ENCODE peak calls at places on chromosomes 16 and 17, in nine cellular contexts. E, C, A, R, P, O, G, F and L are unnamed samples.

GRCh38 chr17:51224615-51225262 is 35.1 kb downstream of the MBTD1 start:
- DNase-seq in E (no peak), C (no peak), A (no peak), R (no peak), P (no peak), O (no peak), G (no peak), F (no peak), L (no peak)

GRCh38 chr17:68972119-68972704 is 17.0 kb upstream of the ABCA8 start:
- DNase-seq in E (peak), C (peak), A (no peak), R (peak), P (no peak), O (peak), G (peak), F (no peak), L (peak)

GRCh38 chr17:34364741-34365140 is 1.7 kb upstream of the CCL1 start:
- DNase-seq in E (no peak), C (no peak), A (no peak), R (no peak), P (no peak), O (no peak), G (no peak), F (no peak), L (no peak)

GRCh38 chr17:33218657-33219298 is 74.3 kb downstream of the ASIC2 start:
- DNase-seq in E (peak), C (no peak), A (no peak), R (no peak), P (no peak), O (no peak), G (peak), F (no peak), L (peak)

GRCh38 chr16:88296437-88297177 is 86.2 kb upstream of the ZNF469 start:
- DNase-seq in E (no peak), C (no peak), A (no peak), R (no peak), P (no peak), O (no peak), G (no peak), F (no peak), L (no peak)

GRCh38 chr16:87945351-87946042 is 5.7 kb upstream of the BANP start:
- DNase-seq in E (peak), C (peak), A (peak), R (peak), P (no peak), O (peak), G (peak), F (peak), L (peak)

GRCh38 chr16:3459401-3460090 is 16.1 kb downstream of the NAA60 start:
- DNase-seq in E (no peak), C (peak), A (no peak), R (peak), P (no peak), O (no peak), G (peak), F (peak), L (peak)

GRCh38 chr16:14194706-14195105 is 123.6 kb downstream of the MRTFB start:
- DNase-seq in E (no peak), C (no peak), A (no peak), R (no peak), P (no peak), O (no peak), G (no peak), F (no peak), L (no peak)

GRCh38 chr16:69396187-69397061 is 10.6 kb upstream of the TERF2 start:
- DNase-seq in E (peak), C (peak), A (peak), R (peak), P (peak), O (peak), G (peak), F (peak), L (peak)

GRCh38 chr16:65214196-65214595 is 92.3 kb upstream of the CDH11 start:
- DNase-seq in E (peak), C (no peak), A (no peak), R (no peak), P (no peak), O (peak), G (no peak), F (no peak), L (peak)

GRCh38 chr16:16019488-16019887 is 70.1 kb downstream of the ABCC1 start:
- DNase-seq in E (peak), C (no peak), A (no peak), R (no peak), P (no peak), O (peak), G (peak), F (peak), L (peak)

GRCh38 chr17:39605492-39606433 is 2.0 kb downstream of the NEUROD2 start:
- DNase-seq in E (no peak), C (peak), A (no peak), R (no peak), P (no peak), O (peak), G (peak), F (no peak), L (no peak)

GRCh38 chr17:17150450-17150804 is 55.7 kb downstream of the PLD6 start:
- DNase-seq in E (no peak), C (no peak), A (no peak), R (no peak), P (no peak), O (no peak), G (no peak), F (no peak), L (no peak)

GRCh38 chr17:42891539-42892152 is 9.0 kb upstream of the G6PC1 start:
- DNase-seq in E (no peak), C (peak), A (peak), R (peak), P (peak), O (no peak), G (no peak), F (no peak), L (peak)

GRCh38 chr16:578870-579405 is 9.2 kb downstream of the PIGQ start:
- DNase-seq in E (peak), C (peak), A (peak), R (peak), P (no peak), O (peak), G (peak), F (peak), L (peak)

GRCh38 chr16:31073823-31074072 is 292 bp downstream of the ZNF668 start:
- DNase-seq in E (no peak), C (no peak), A (no peak), R (no peak), P (no peak), O (peak), G (no peak), F (no peak), L (no peak)

GRCh38 chr16:15672514-15673167 is 22.6 kb downstream of the NDE1 start:
- DNase-seq in E (peak), C (no peak), A (peak), R (peak), P (peak), O (peak), G (peak), F (peak), L (peak)

GRCh38 chr16:84181144-84181915 is 5.5 kb downstream of the TAF1C start:
- DNase-seq in E (no peak), C (no peak), A (no peak), R (no peak), P (no peak), O (no peak), G (no peak), F (no peak), L (no peak)

GRCh38 chr16:89410794-89411309 is 79.5 kb downstream of the ANKRD11 start:
- DNase-seq in E (peak), C (no peak), A (peak), R (no peak), P (peak), O (peak), G (peak), F (peak), L (peak)

GRCh38 chr17:73624496-73624988 is 19.7 kb downstream of the SDK2 start:
- DNase-seq in E (no peak), C (no peak), A (no peak), R (no peak), P (no peak), O (peak), G (no peak), F (no peak), L (no peak)

GRCh38 chr17:14622622-14623101 is 321.8 kb downstream of the HS3ST3B1 start:
- DNase-seq in E (peak), C (no peak), A (no peak), R (no peak), P (no peak), O (peak), G (no peak), F (no peak), L (no peak)

GRCh38 chr17:16287563-16288027 is 65.7 kb downstream of the CENPV start:
- DNase-seq in E (peak), C (no peak), A (no peak), R (no peak), P (peak), O (peak), G (peak), F (peak), L (peak)

GRCh38 chr17:48578616-48579560 is 738 bp upstream of the HOXB4 start:
- DNase-seq in E (no peak), C (no peak), A (no peak), R (no peak), P (no peak), O (no peak), G (peak), F (no peak), L (no peak)

GRCh38 chr16:84786605-84787302 is 33.0 kb upstream of the CRISPLD2 start:
- DNase-seq in E (no peak), C (no peak), A (no peak), R (no peak), P (no peak), O (no peak), G (no peak), F (no peak), L (no peak)

GRCh38 chr16:89765292-89765810 is 44.0 kb downstream of the ZNF276 start:
- DNase-seq in E (no peak), C (no peak), A (no peak), R (no peak), P (no peak), O (no peak), G (no peak), F (no peak), L (no peak)

GRCh38 chr17:5078106-5079028 is at the start of gene ZFP3:
- DNase-seq in E (peak), C (peak), A (peak), R (peak), P (peak), O (peak), G (peak), F (peak), L (peak)

GRCh38 chr17:63772801-63773271 is 561 bp downstream of the CCDC47 start:
- DNase-seq in E (peak), C (peak), A (no peak), R (no peak), P (no peak), O (peak), G (peak), F (no peak), L (no peak)

GRCh38 chr16:89048087-89048729 is 45.4 kb upstream of the ACSF3 start:
- DNase-seq in E (no peak), C (peak), A (no peak), R (no peak), P (no peak), O (no peak), G (no peak), F (no peak), L (no peak)

GRCh38 chr16:22369221-22369811 is 5.1 kb downstream of the CDR2 start:
- DNase-seq in E (peak), C (no peak), A (peak), R (no peak), P (peak), O (peak), G (peak), F (no peak), L (no peak)

GRCh38 chr16:85612191-85612800 is 826 bp upstream of the GSE1 start:
- DNase-seq in E (peak), C (peak), A (peak), R (peak), P (peak), O (peak), G (peak), F (peak), L (peak)

GRCh38 chr17:46874906-46875305 is 23.5 kb downstream of the WNT9B start:
- DNase-seq in E (no peak), C (no peak), A (no peak), R (no peak), P (no peak), O (no peak), G (no peak), F (no peak), L (no peak)

GRCh38 chr17:74749262-74750038 is 1.0 kb downstream of the NHERF1 start:
- DNase-seq in E (peak), C (peak), A (no peak), R (peak), P (no peak), O (no peak), G (no peak), F (peak), L (no peak)

GRCh38 chr16:4081577-4082021 is 34.6 kb downstream of the ADCY9 start:
- DNase-seq in E (no peak), C (peak), A (no peak), R (no peak), P (no peak), O (no peak), G (peak), F (peak), L (peak)

GRCh38 chr16:46929378-46930332 is 43.8 kb downstream of the DNAJA2 start:
- DNase-seq in E (peak), C (peak), A (peak), R (peak), P (peak), O (peak), G (peak), F (peak), L (peak)

GRCh38 chr16:65909310-65910050 is 457.0 kb upstream of the CDH5 start:
- DNase-seq in E (no peak), C (no peak), A (no peak), R (no peak), P (no peak), O (peak), G (peak), F (no peak), L (no peak)

GRCh38 chr16:9184354-9184690 is 92.9 kb downstream of the HAPSTR1 start:
- DNase-seq in E (no peak), C (no peak), A (no peak), R (no peak), P (no peak), O (no peak), G (no peak), F (no peak), L (no peak)

GRCh38 chr16:70592106-70592571 is 54.2 kb upstream of the IL34 start:
- DNase-seq in E (no peak), C (no peak), A (peak), R (no peak), P (no peak), O (no peak), G (peak), F (peak), L (no peak)

GRCh38 chr16:51762081-51762995 is 611.3 kb upstream of the SALL1 start:
- DNase-seq in E (peak), C (peak), A (peak), R (peak), P (peak), O (peak), G (peak), F (peak), L (peak)

DNA sequence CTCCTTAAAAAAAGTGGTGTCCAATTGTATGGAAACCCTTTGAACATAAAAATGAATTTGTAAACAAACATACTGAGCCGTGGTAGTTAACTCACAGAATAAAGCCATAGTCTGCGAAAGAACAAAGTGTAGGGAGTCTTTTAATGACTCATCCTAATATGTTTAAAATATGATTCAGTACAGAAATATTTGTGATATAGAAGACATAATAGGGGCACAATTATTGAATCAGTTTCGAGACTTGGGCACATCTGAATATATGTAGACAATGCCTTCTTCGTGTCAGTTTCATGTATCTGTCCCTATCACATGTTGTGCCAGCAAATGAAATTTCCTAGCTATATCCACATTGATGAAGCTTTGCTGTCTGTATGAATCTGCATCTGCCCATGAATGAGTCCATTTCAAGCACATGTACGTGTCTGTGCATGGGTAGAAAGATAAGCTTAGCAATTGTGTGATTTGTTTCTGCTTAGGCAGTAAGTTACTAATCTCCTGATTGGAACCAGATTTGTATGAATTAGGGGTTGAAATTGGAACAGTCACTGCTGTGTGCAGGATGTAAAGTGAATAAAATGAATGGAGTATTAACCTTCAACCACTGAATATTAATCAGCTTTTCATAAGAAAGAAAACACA is 112.5 kb upstream of the SOX9 start:
- DNase-seq in E (no peak), C (no peak), A (no peak), R (no peak), P (no peak), O (peak), G (peak), F (no peak), L (peak)
- H3K4me3 ChIP-seq in E (no peak), C (no peak), A (no peak), R (no peak), P (no peak), O (no peak), G (no peak), F (no peak), L (no peak)

GRCh38 chr17:28715217-28715616 is 2.5 kb downstream of the RAB34 start:
- DNase-seq in E (no peak), C (no peak), A (no peak), R (no peak), P (no peak), O (no peak), G (no peak), F (no peak), L (no peak)

GRCh38 chr17:28711723-28712036 is at the start of gene PROCA1:
- DNase-seq in E (no peak), C (no peak), A (no peak), R (no peak), P (no peak), O (no peak), G (no peak), F (no peak), L (no peak)

GRCh38 chr17:28712705-28713415 is 1.2 kb upstream of the PROCA1 start:
- DNase-seq in E (no peak), C (no peak), A (no peak), R (no peak), P (no peak), O (no peak), G (no peak), F (no peak), L (no peak)

GRCh38 chr17:28712037-28712704 is 483 bp upstream of the PROCA1 start:
- DNase-seq in E (no peak), C (peak), A (peak), R (peak), P (no peak), O (no peak), G (no peak), F (no peak), L (no peak)

GRCh38 chr17:28714281-28714680 is 2.6 kb upstream of the PROCA1 start:
- DNase-seq in E (no peak), C (no peak), A (no peak), R (no peak), P (no peak), O (no peak), G (no peak), F (no peak), L (no peak)
- TF ChIP-seq CTCF in E (no peak), C (no peak), A (no peak), R (no peak), P (no peak), O (no peak), G (no peak), F (no peak), L (no peak)

GRCh38 chr17:57937492-57937891 is 17.7 kb downstream of the CUEDC1 start:
- DNase-seq in E (no peak), C (no peak), A (no peak), R (no peak), P (no peak), O (no peak), G (no peak), F (no peak), L (no peak)

GRCh38 chr17:57939797-57940196 is 15.4 kb downstream of the CUEDC1 start:
- DNase-seq in E (no peak), C (no peak), A (no peak), R (no peak), P (no peak), O (no peak), G (no peak), F (no peak), L (no peak)

GRCh38 chr17:57940217-57940616 is 15.0 kb downstream of the CUEDC1 start:
- DNase-seq in E (no peak), C (no peak), A (no peak), R (no peak), P (no peak), O (no peak), G (no peak), F (peak), L (no peak)

GRCh38 chr17:57938061-57938502 is 17.1 kb downstream of the CUEDC1 start:
- DNase-seq in E (peak), C (no peak), A (no peak), R (peak), P (no peak), O (no peak), G (no peak), F (no peak), L (no peak)

DNA sequence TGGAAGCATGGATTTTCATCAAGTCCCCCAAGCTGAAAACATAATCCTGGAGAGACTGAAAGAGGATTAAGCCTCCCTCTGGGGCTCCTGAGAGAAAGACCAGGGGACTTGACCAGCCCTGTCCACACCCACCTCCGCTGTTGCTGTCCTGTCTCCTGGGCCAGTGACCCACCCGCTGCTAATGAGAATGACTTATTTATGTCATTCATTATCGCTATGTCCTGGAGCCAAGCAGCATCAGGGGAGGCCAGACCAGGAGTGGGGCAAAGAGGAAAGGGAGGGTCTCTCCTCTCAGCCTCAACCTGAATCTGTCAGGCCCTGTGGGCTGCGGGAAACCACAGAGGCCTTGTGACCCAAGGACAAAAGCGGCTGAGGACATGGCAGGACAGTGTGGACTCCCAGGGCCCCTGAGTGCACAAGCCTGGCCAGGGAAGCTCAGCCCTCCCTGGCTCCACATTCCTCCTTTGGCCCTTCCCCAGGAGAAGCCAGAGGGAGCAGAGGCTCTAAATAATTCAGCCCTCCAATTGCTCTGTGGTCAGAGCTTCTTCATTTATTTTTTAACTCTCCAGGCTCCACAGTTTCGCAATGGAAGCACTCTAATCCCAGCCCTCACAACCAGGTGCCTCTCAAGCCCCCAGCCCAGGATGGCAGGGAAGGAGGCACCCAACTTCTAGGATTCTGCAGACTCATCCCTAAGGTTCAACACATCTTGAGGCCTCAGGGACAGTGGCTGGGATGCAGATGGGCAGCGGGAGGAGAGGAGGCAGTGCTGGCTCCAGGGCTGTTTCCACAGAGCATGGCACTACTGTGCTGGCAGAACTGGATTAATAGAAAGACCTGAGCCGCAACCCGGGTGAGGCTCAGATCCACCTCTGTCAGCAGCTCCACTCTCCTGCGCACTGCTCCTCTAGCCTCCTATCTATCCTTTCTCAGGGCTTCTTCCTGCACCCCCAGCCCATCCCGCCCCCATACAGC is 19.1 kb downstream of the CUEDC1 start:
- DNase-seq in E (peak), C (peak), A (peak), R (no peak), P (no peak), O (no peak), G (peak), F (peak), L (peak)
- H3K4me3 ChIP-seq in E (no peak), C (peak), A (no peak), R (no peak), P (peak), O (no peak), G (peak), F (no peak), L (no peak)

GRCh38 chr16:20647736-20648135 is 49.7 kb downstream of the ACSM1 start:
- DNase-seq in E (no peak), C (peak), A (no peak), R (no peak), P (no peak), O (no peak), G (no peak), F (no peak), L (no peak)
- TF ChIP-seq CTCF in E (no peak), C (no peak), A (no peak), R (no peak), P (no peak), O (no peak), G (no peak), F (no peak), L (no peak)

GRCh38 chr17:27630607-27631408 is at the start of gene LGALS9:
- DNase-seq in E (peak), C (no peak), A (peak), R (no peak), P (no peak), O (peak), G (peak), F (no peak), L (peak)
- H3K4me3 ChIP-seq in E (no peak), C (no peak), A (peak), R (no peak), P (no peak), O (no peak), G (no peak), F (no peak), L (no peak)

GRCh38 chr17:80755650-80756405 is 211.2 kb downstream of the RPTOR start:
- DNase-seq in E (no peak), C (no peak), A (no peak), R (peak), P (no peak), O (no peak), G (no peak), F (no peak), L (no peak)
- TF ChIP-seq CTCF in E (peak), C (peak), A (no peak), R (peak), P (peak), O (no peak), G (peak), F (no peak), L (no peak)